ENCODE peak calls at places on chromosomes 3 and 15, in seven cellular contexts. C, N, W, Y, K, Z and O are unnamed samples.

GRCh38 chr3:10609134-10609533 is 103.7 kb upstream of the ATP2B2 start:
- ATAC-seq in C (no peak), N (no peak), W (no peak), Y (no peak), K (no peak), Z (no peak), O (no peak)

GRCh38 chr3:52454938-52455282 is 494 bp upstream of the NISCH start:
- ATAC-seq in C (peak; percentile 18), N (peak; percentile 27), W (no peak), Y (peak; percentile 1), K (no peak), Z (peak; percentile 8), O (no peak)

GRCh38 chr3:80734955-80735354 is 967.2 kb upstream of the ROBO1 start:
- ATAC-seq in C (no peak), N (no peak), W (no peak), Y (no peak), K (no peak), Z (no peak), O (no peak)

GRCh38 chr3:131716943-131717342 is 214.2 kb upstream of the MRPL3 start:
- ATAC-seq in C (no peak), N (no peak), W (peak; percentile 52), Y (no peak), K (no peak), Z (no peak), O (no peak)

GRCh38 chr3:10192953-10193691 is 28.4 kb downstream of the IRAK2 start:
- ATAC-seq in C (no peak), N (peak; percentile 61), W (no peak), Y (no peak), K (no peak), Z (peak; percentile 48), O (peak; percentile 32)

GRCh38 chr3:183098538-183099025 is 714 bp downstream of the MCCC1 start:
- ATAC-seq in C (no peak), N (no peak), W (no peak), Y (no peak), K (no peak), Z (no peak), O (no peak)

GRCh38 chr3:97988784-97989568 is 16.7 kb upstream of the RIOX2 start:
- ATAC-seq in C (no peak), N (no peak), W (peak; percentile 5), Y (no peak), K (no peak), Z (no peak), O (no peak)

GRCh38 chr15:89647191-89647851 is 7.9 kb downstream of the KIF7 start:
- ATAC-seq in C (peak; percentile 72), N (no peak), W (peak; percentile 84), Y (no peak), K (peak; percentile 71), Z (no peak), O (peak; percentile 64)

GRCh38 chr3:106194726-106195125 is 325.9 kb upstream of the CBLB start:
- ATAC-seq in C (no peak), N (no peak), W (no peak), Y (no peak), K (no peak), Z (no peak), O (no peak)

GRCh38 chr3:190357468-190357867 is 30.5 kb upstream of the CLDN16 start:
- ATAC-seq in C (no peak), N (no peak), W (no peak), Y (no peak), K (no peak), Z (no peak), O (no peak)

GRCh38 chr3:186514296-186515002 is 29.7 kb downstream of the CRYGS start:
- ATAC-seq in C (peak; percentile 5), N (no peak), W (no peak), Y (no peak), K (no peak), Z (no peak), O (peak; percentile 31)

GRCh38 chr15:38084289-38084688 is 149.8 kb downstream of the TMCO5A start:
- ATAC-seq in C (peak; percentile 85), N (peak; percentile 62), W (peak; percentile 87), Y (peak; percentile 74), K (peak; percentile 64), Z (no peak), O (peak; percentile 52)

GRCh38 chr3:52502808-52503350 is 7.7 kb downstream of the STAB1 start:
- ATAC-seq in C (no peak), N (no peak), W (no peak), Y (no peak), K (no peak), Z (no peak), O (no peak)

GRCh38 chr3:193782280-193782654 is 189.3 kb downstream of the OPA1 start:
- ATAC-seq in C (no peak), N (no peak), W (no peak), Y (no peak), K (no peak), Z (no peak), O (peak; percentile 37)

GRCh38 chr3:122406198-122406597 is 9.7 kb downstream of the WDR5B start:
- ATAC-seq in C (no peak), N (no peak), W (no peak), Y (no peak), K (no peak), Z (no peak), O (no peak)

GRCh38 chr15:60520041-60520824 is 41.3 kb upstream of the ICE2 start:
- ATAC-seq in C (peak; percentile 46), N (no peak), W (no peak), Y (no peak), K (no peak), Z (peak; percentile 44), O (peak; percentile 90)

GRCh38 chr3:129556358-129556695 is 13.4 kb downstream of the H1-8 start:
- ATAC-seq in C (no peak), N (no peak), W (no peak), Y (no peak), K (no peak), Z (no peak), O (no peak)

GRCh38 chr3:182182531-182182968 is 470.8 kb downstream of the SOX2 start:
- ATAC-seq in C (no peak), N (no peak), W (no peak), Y (no peak), K (no peak), Z (no peak), O (peak; percentile 99)

GRCh38 chr3:83435173-83435572 is 1523.6 kb upstream of the CADM2 start:
- ATAC-seq in C (no peak), N (no peak), W (no peak), Y (no peak), K (no peak), Z (no peak), O (no peak)

GRCh38 chr3:143358793-143359491 is 239.4 kb downstream of the CHST2 start:
- ATAC-seq in C (no peak), N (no peak), W (no peak), Y (no peak), K (no peak), Z (no peak), O (no peak)

GRCh38 chr3:55439657-55440405 is 47.3 kb downstream of the WNT5A start:
- ATAC-seq in C (no peak), N (no peak), W (no peak), Y (no peak), K (no peak), Z (no peak), O (no peak)

GRCh38 chr3:21140785-21141184 is 610.2 kb downstream of the ZNF385D start:
- ATAC-seq in C (no peak), N (no peak), W (no peak), Y (no peak), K (no peak), Z (no peak), O (no peak)

GRCh38 chr3:8853081-8853480 is 83.7 kb upstream of the OXTR start:
- ATAC-seq in C (no peak), N (no peak), W (no peak), Y (no peak), K (peak; percentile 67), Z (no peak), O (no peak)

GRCh38 chr15:80635953-80636352 is 59.2 kb upstream of the ABHD17C start:
- ATAC-seq in C (no peak), N (no peak), W (no peak), Y (no peak), K (peak; percentile 94), Z (no peak), O (no peak)

GRCh38 chr15:92519709-92520108 is 126.0 kb downstream of the ST8SIA2 start:
- ATAC-seq in C (no peak), N (no peak), W (no peak), Y (no peak), K (no peak), Z (no peak), O (no peak)

GRCh38 chr3:30332196-30333021 is 274.0 kb upstream of the TGFBR2 start:
- ATAC-seq in C (peak; percentile 63), N (peak; percentile 88), W (peak; percentile 43), Y (no peak), K (no peak), Z (peak; percentile 75), O (no peak)

GRCh38 chr3:143585720-143586456 is 262.4 kb downstream of the SLC9A9 start:
- ATAC-seq in C (no peak), N (no peak), W (no peak), Y (no peak), K (no peak), Z (no peak), O (no peak)

GRCh38 chr3:31980530-31981205 is 394 bp downstream of the OSBPL10 start:
- ATAC-seq in C (peak; percentile 71), N (peak; percentile 61), W (peak; percentile 66), Y (peak; percentile 49), K (peak; percentile 23), Z (peak; percentile 60), O (peak; percentile 77)

GRCh38 chr3:57292159-57292894 is at the start of gene ASB14:
- ATAC-seq in C (no peak), N (no peak), W (no peak), Y (no peak), K (peak; percentile 63), Z (no peak), O (no peak)